ENCODE peak calls at places on chromosomes 6 and 20, in five cellular contexts. One of them, this sample, is unnamed.

GRCh38 chr20:57899554-57899953 is 189.7 kb upstream of the PMEPA1 start:
- DNase-seq in CD4-positive, CD25-positive, alpha-beta regulatory T cell: no peak
- DNase-seq in heart left ventricle: no peak
- DNase-seq in uterus: no peak
- DNase-seq in CD8-positive, alpha-beta T cell: no peak
- DNase-seq in this sample: no peak

GRCh38 chr6:81169166-81169565 is 583.3 kb downstream of the TENT5A start:
- DNase-seq in CD4-positive, CD25-positive, alpha-beta regulatory T cell: no peak
- DNase-seq in heart left ventricle: no peak
- DNase-seq in uterus: no peak
- DNase-seq in CD8-positive, alpha-beta T cell: no peak
- DNase-seq in this sample: no peak

GRCh38 chr6:154164397-154164796 is 125.4 kb downstream of the OPRM1 start:
- DNase-seq in CD4-positive, CD25-positive, alpha-beta regulatory T cell: no peak
- DNase-seq in heart left ventricle: peak; percentile 52
- DNase-seq in uterus: peak; percentile 64
- DNase-seq in CD8-positive, alpha-beta T cell: no peak
- DNase-seq in this sample: no peak

GRCh38 chr6:43263314-43264178 is 20.3 kb downstream of the TTBK1 start:
- DNase-seq in CD4-positive, CD25-positive, alpha-beta regulatory T cell: peak; percentile 52
- DNase-seq in heart left ventricle: peak; percentile 88
- DNase-seq in uterus: peak; percentile 40
- DNase-seq in CD8-positive, alpha-beta T cell: peak; percentile 75
- DNase-seq in this sample: peak; percentile 52

GRCh38 chr20:16434087-16434664 is 139.1 kb downstream of the KIF16B start:
- DNase-seq in CD4-positive, CD25-positive, alpha-beta regulatory T cell: no peak
- DNase-seq in heart left ventricle: peak; percentile 69
- DNase-seq in uterus: peak; percentile 27
- DNase-seq in CD8-positive, alpha-beta T cell: no peak
- DNase-seq in this sample: no peak

GRCh38 chr20:10553326-10553984 is 118.3 kb downstream of the SLX4IP start:
- DNase-seq in CD4-positive, CD25-positive, alpha-beta regulatory T cell: no peak
- DNase-seq in heart left ventricle: peak; percentile 68
- DNase-seq in uterus: peak; percentile 66
- DNase-seq in CD8-positive, alpha-beta T cell: no peak
- DNase-seq in this sample: no peak

GRCh38 chr6:46490425-46491200 is 636 bp downstream of the RCAN2 start:
- DNase-seq in CD4-positive, CD25-positive, alpha-beta regulatory T cell: no peak
- DNase-seq in heart left ventricle: no peak
- DNase-seq in uterus: peak; percentile 23
- DNase-seq in CD8-positive, alpha-beta T cell: no peak
- DNase-seq in this sample: no peak

GRCh38 chr6:19417713-19418112 is 419.5 kb upstream of the ID4 start:
- DNase-seq in CD4-positive, CD25-positive, alpha-beta regulatory T cell: no peak
- DNase-seq in heart left ventricle: no peak
- DNase-seq in uterus: no peak
- DNase-seq in CD8-positive, alpha-beta T cell: no peak
- DNase-seq in this sample: no peak

GRCh38 chr6:72580281-72580940 is 41.5 kb upstream of the KCNQ5 start:
- DNase-seq in CD4-positive, CD25-positive, alpha-beta regulatory T cell: no peak
- DNase-seq in heart left ventricle: no peak
- DNase-seq in uterus: no peak
- DNase-seq in CD8-positive, alpha-beta T cell: no peak
- DNase-seq in this sample: no peak

GRCh38 chr6:73514746-73515110 is 6.1 kb downstream of the EEF1A1 start:
- DNase-seq in CD4-positive, CD25-positive, alpha-beta regulatory T cell: no peak
- DNase-seq in heart left ventricle: no peak
- DNase-seq in uterus: no peak
- DNase-seq in CD8-positive, alpha-beta T cell: no peak
- DNase-seq in this sample: no peak

GRCh38 chr6:47426524-47427302 is 50.9 kb upstream of the CD2AP start:
- DNase-seq in CD4-positive, CD25-positive, alpha-beta regulatory T cell: no peak
- DNase-seq in heart left ventricle: no peak
- DNase-seq in uterus: no peak
- DNase-seq in CD8-positive, alpha-beta T cell: no peak
- DNase-seq in this sample: no peak

GRCh38 chr6:32416031-32416430 is 9.1 kb upstream of the BTNL2 start:
- DNase-seq in CD4-positive, CD25-positive, alpha-beta regulatory T cell: no peak
- DNase-seq in heart left ventricle: no peak
- DNase-seq in uterus: no peak
- DNase-seq in CD8-positive, alpha-beta T cell: no peak
- DNase-seq in this sample: no peak

GRCh38 chr20:57395111-57395959 is 4.1 kb downstream of the RBM38 start:
- DNase-seq in CD4-positive, CD25-positive, alpha-beta regulatory T cell: no peak
- DNase-seq in heart left ventricle: peak; percentile 85
- DNase-seq in uterus: peak; percentile 68
- DNase-seq in CD8-positive, alpha-beta T cell: no peak
- DNase-seq in this sample: no peak

GRCh38 chr6:63349401-63349800 is 29.6 kb upstream of the LGSN start:
- DNase-seq in CD4-positive, CD25-positive, alpha-beta regulatory T cell: no peak
- DNase-seq in heart left ventricle: no peak
- DNase-seq in uterus: no peak
- DNase-seq in CD8-positive, alpha-beta T cell: no peak
- DNase-seq in this sample: no peak

GRCh38 chr20:1478566-1478965 is 11.9 kb upstream of the NSFL1C start:
- DNase-seq in CD4-positive, CD25-positive, alpha-beta regulatory T cell: no peak
- DNase-seq in heart left ventricle: no peak
- DNase-seq in uterus: no peak
- DNase-seq in CD8-positive, alpha-beta T cell: no peak
- DNase-seq in this sample: no peak

GRCh38 chr6:37732688-37733087 is 35.0 kb upstream of the MDGA1 start:
- DNase-seq in CD4-positive, CD25-positive, alpha-beta regulatory T cell: no peak
- DNase-seq in heart left ventricle: no peak
- DNase-seq in uterus: no peak
- DNase-seq in CD8-positive, alpha-beta T cell: no peak
- DNase-seq in this sample: no peak

GRCh38 chr6:166007349-166008263 is 160.0 kb downstream of the TBXT start:
- DNase-seq in CD4-positive, CD25-positive, alpha-beta regulatory T cell: no peak
- DNase-seq in heart left ventricle: peak; percentile 84
- DNase-seq in uterus: peak; percentile 74
- DNase-seq in CD8-positive, alpha-beta T cell: no peak
- DNase-seq in this sample: no peak

GRCh38 chr6:29559524-29560287 is at the start of gene UBD:
- DNase-seq in CD4-positive, CD25-positive, alpha-beta regulatory T cell: no peak
- DNase-seq in heart left ventricle: no peak
- DNase-seq in uterus: no peak
- DNase-seq in CD8-positive, alpha-beta T cell: no peak
- DNase-seq in this sample: no peak

GRCh38 chr20:49278817-49279676 is 1.2 kb upstream of the ZNFX1 start:
- DNase-seq in CD4-positive, CD25-positive, alpha-beta regulatory T cell: peak; percentile 17
- DNase-seq in heart left ventricle: no peak
- DNase-seq in uterus: peak; percentile 26
- DNase-seq in CD8-positive, alpha-beta T cell: no peak
- DNase-seq in this sample: no peak
- H3K9me3 ChIP-seq in CD4-positive, CD25-positive, alpha-beta regulatory T cell: peaks cover 40% of the 10 kb centered on the region
- H3K9me3 ChIP-seq in heart left ventricle: peaks cover 44% of the 10 kb centered on the region
- H3K9me3 ChIP-seq in uterus: no peaks in the 10 kb centered on the region
- H3K9me3 ChIP-seq in CD8-positive, alpha-beta T cell: peaks cover 35% of the 10 kb centered on the region
- H3K9me3 ChIP-seq in this sample: peaks cover 42% of the 10 kb centered on the region

GRCh38 chr6:77972334-77972733 is 319.5 kb downstream of the MEI4 start:
- DNase-seq in CD4-positive, CD25-positive, alpha-beta regulatory T cell: no peak
- DNase-seq in heart left ventricle: no peak
- DNase-seq in uterus: no peak
- DNase-seq in CD8-positive, alpha-beta T cell: no peak
- DNase-seq in this sample: no peak
- H3K9me3 ChIP-seq in CD4-positive, CD25-positive, alpha-beta regulatory T cell: no peaks in the 10 kb centered on the region
- H3K9me3 ChIP-seq in heart left ventricle: peaks cover 26% of the 10 kb centered on the region
- H3K9me3 ChIP-seq in uterus: no peaks in the 10 kb centered on the region
- H3K9me3 ChIP-seq in CD8-positive, alpha-beta T cell: no peaks in the 10 kb centered on the region
- H3K9me3 ChIP-seq in this sample: no peaks in the 10 kb centered on the region

DNA sequence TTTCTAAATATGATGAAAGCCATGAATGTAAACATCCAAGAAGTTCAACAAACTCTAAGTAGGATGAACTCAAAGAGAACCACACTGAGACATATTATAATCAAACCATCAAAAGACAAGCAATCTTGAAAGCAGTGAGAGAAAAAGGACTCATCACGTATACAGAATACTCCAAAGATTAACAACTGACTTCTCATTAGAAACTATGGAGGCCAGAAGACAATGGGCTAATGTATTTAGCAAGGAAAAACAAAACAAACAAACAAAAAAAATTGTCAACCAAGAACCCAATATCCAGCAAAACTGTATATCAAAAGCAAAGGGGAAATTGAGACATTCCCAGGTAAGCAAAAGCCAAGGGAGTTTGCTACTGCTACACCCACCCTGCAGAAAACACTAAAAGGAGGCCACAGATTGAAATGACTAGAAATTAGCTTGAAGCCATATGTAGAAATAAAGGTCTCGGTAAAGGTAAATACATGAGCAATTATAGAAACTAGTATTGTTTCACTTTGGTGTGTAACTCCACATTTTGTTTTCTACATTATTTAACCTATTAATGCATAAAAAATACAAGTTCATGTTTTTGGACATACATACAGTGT is 301.1 kb upstream of the QKI start:
- DNase-seq in CD4-positive, CD25-positive, alpha-beta regulatory T cell: no peak
- DNase-seq in heart left ventricle: no peak
- DNase-seq in uterus: no peak
- DNase-seq in CD8-positive, alpha-beta T cell: no peak
- DNase-seq in this sample: no peak
- H3K9me3 ChIP-seq in CD4-positive, CD25-positive, alpha-beta regulatory T cell: peaks cover 3% of the 10 kb centered on the region
- H3K9me3 ChIP-seq in heart left ventricle: peaks cover 16% of the 10 kb centered on the region
- H3K9me3 ChIP-seq in uterus: no peaks in the 10 kb centered on the region
- H3K9me3 ChIP-seq in CD8-positive, alpha-beta T cell: peaks cover 5% of the 10 kb centered on the region
- H3K9me3 ChIP-seq in this sample: peaks cover 5% of the 10 kb centered on the region

GRCh38 chr6:12271997-12272396 is 18.2 kb upstream of the EDN1 start:
- DNase-seq in CD4-positive, CD25-positive, alpha-beta regulatory T cell: no peak
- DNase-seq in heart left ventricle: no peak
- DNase-seq in uterus: no peak
- DNase-seq in CD8-positive, alpha-beta T cell: no peak
- DNase-seq in this sample: no peak
- H3K9me3 ChIP-seq in CD4-positive, CD25-positive, alpha-beta regulatory T cell: peaks cover 8% of the 10 kb centered on the region
- H3K9me3 ChIP-seq in heart left ventricle: peaks cover 8% of the 10 kb centered on the region
- H3K9me3 ChIP-seq in uterus: no peaks in the 10 kb centered on the region
- H3K9me3 ChIP-seq in CD8-positive, alpha-beta T cell: peaks cover 5% of the 10 kb centered on the region
- H3K9me3 ChIP-seq in this sample: no peaks in the 10 kb centered on the region

GRCh38 chr6:137181876-137182653 is 8.6 kb upstream of the IL22RA2 start:
- DNase-seq in CD4-positive, CD25-positive, alpha-beta regulatory T cell: no peak
- DNase-seq in heart left ventricle: no peak
- DNase-seq in uterus: no peak
- DNase-seq in CD8-positive, alpha-beta T cell: no peak
- DNase-seq in this sample: no peak

GRCh38 chr6:137185290-137185689 is 11.8 kb upstream of the IL22RA2 start:
- DNase-seq in CD4-positive, CD25-positive, alpha-beta regulatory T cell: no peak
- DNase-seq in heart left ventricle: no peak
- DNase-seq in uterus: no peak
- DNase-seq in CD8-positive, alpha-beta T cell: no peak
- DNase-seq in this sample: no peak

GRCh38 chr6:137177611-137178010 is 4.2 kb upstream of the IL22RA2 start:
- DNase-seq in CD4-positive, CD25-positive, alpha-beta regulatory T cell: no peak
- DNase-seq in heart left ventricle: no peak
- DNase-seq in uterus: no peak
- DNase-seq in CD8-positive, alpha-beta T cell: no peak
- DNase-seq in this sample: no peak

GRCh38 chr6:137176729-137177128 is 3.3 kb upstream of the IL22RA2 start:
- DNase-seq in CD4-positive, CD25-positive, alpha-beta regulatory T cell: no peak
- DNase-seq in heart left ventricle: no peak
- DNase-seq in uterus: no peak
- DNase-seq in CD8-positive, alpha-beta T cell: no peak
- DNase-seq in this sample: no peak

DNA sequence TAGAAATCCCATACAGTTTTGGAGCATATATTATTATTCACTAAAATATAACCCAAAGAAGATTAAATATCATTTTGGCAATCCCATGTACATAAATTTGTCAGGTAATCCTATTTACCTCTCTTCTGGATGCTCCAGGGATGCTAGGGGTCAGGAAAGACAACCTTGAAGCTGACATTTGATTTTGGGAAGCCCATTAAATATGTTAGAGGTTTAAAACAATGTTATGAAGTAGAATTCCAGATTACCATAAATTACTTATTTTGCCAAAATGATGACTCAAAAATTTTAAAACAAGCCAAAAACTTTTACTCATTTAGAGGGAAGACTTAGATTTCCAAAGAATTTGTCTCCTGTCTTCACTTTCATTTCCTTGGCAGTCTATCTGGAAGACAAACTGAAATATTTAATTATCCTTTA is 9.2 kb upstream of the IL22RA2 start:
- DNase-seq in CD4-positive, CD25-positive, alpha-beta regulatory T cell: no peak
- DNase-seq in heart left ventricle: no peak
- DNase-seq in uterus: no peak
- DNase-seq in CD8-positive, alpha-beta T cell: no peak
- DNase-seq in this sample: no peak
- H3K9me3 ChIP-seq in CD4-positive, CD25-positive, alpha-beta regulatory T cell: peaks cover 13% of the 10 kb centered on the region
- H3K9me3 ChIP-seq in heart left ventricle: peaks cover 64% of the 10 kb centered on the region
- H3K9me3 ChIP-seq in uterus: no peaks in the 10 kb centered on the region
- H3K9me3 ChIP-seq in CD8-positive, alpha-beta T cell: no peaks in the 10 kb centered on the region
- H3K9me3 ChIP-seq in this sample: peaks cover 7% of the 10 kb centered on the region

GRCh38 chr20:59673998-59674445 is 69.7 kb downstream of the PHACTR3 start:
- DNase-seq in CD4-positive, CD25-positive, alpha-beta regulatory T cell: no peak
- DNase-seq in heart left ventricle: no peak
- DNase-seq in uterus: no peak
- DNase-seq in CD8-positive, alpha-beta T cell: no peak
- DNase-seq in this sample: no peak

GRCh38 chr20:59670786-59671492 is 66.6 kb downstream of the PHACTR3 start:
- DNase-seq in CD4-positive, CD25-positive, alpha-beta regulatory T cell: no peak
- DNase-seq in heart left ventricle: no peak
- DNase-seq in uterus: no peak
- DNase-seq in CD8-positive, alpha-beta T cell: no peak
- DNase-seq in this sample: no peak

GRCh38 chr20:59673288-59673997 is 69.1 kb downstream of the PHACTR3 start:
- DNase-seq in CD4-positive, CD25-positive, alpha-beta regulatory T cell: no peak
- DNase-seq in heart left ventricle: no peak
- DNase-seq in uterus: no peak
- DNase-seq in CD8-positive, alpha-beta T cell: no peak
- DNase-seq in this sample: no peak

GRCh38 chr20:59671661-59672471 is 67.5 kb downstream of the PHACTR3 start:
- DNase-seq in CD4-positive, CD25-positive, alpha-beta regulatory T cell: no peak
- DNase-seq in heart left ventricle: no peak
- DNase-seq in uterus: no peak
- DNase-seq in CD8-positive, alpha-beta T cell: no peak
- DNase-seq in this sample: no peak

GRCh38 chr20:59672576-59672975 is 68.2 kb downstream of the PHACTR3 start:
- DNase-seq in CD4-positive, CD25-positive, alpha-beta regulatory T cell: no peak
- DNase-seq in heart left ventricle: no peak
- DNase-seq in uterus: no peak
- DNase-seq in CD8-positive, alpha-beta T cell: no peak
- DNase-seq in this sample: no peak
- H3K9me3 ChIP-seq in CD4-positive, CD25-positive, alpha-beta regulatory T cell: no peaks in the 10 kb centered on the region
- H3K9me3 ChIP-seq in heart left ventricle: no peaks in the 10 kb centered on the region
- H3K9me3 ChIP-seq in uterus: no peaks in the 10 kb centered on the region
- H3K9me3 ChIP-seq in CD8-positive, alpha-beta T cell: no peaks in the 10 kb centered on the region
- H3K9me3 ChIP-seq in this sample: no peaks in the 10 kb centered on the region

GRCh38 chr6:170155464-170156196 is 135.2 kb downstream of the DLL1 start:
- DNase-seq in CD4-positive, CD25-positive, alpha-beta regulatory T cell: no peak
- DNase-seq in heart left ventricle: no peak
- DNase-seq in uterus: no peak
- DNase-seq in CD8-positive, alpha-beta T cell: no peak
- DNase-seq in this sample: no peak
- H3K9me3 ChIP-seq in CD4-positive, CD25-positive, alpha-beta regulatory T cell: no peaks in the 10 kb centered on the region
- H3K9me3 ChIP-seq in heart left ventricle: no peaks in the 10 kb centered on the region
- H3K9me3 ChIP-seq in uterus: no peaks in the 10 kb centered on the region
- H3K9me3 ChIP-seq in CD8-positive, alpha-beta T cell: no peaks in the 10 kb centered on the region
- H3K9me3 ChIP-seq in this sample: no peaks in the 10 kb centered on the region

This sample was measured in CD8-positive, alpha-beta memory T cell.